ENCODE peak calls at places on chromosomes 13 and 19, in ten cellular contexts. G is stomach, F is fibroblast of pulmonary artery, C is esophagus squamous epithelium, A is brain microvascular endothelial cell, T is tibial nerve, Q is activated B cell treated with CpG ODN at 0.5 μM for 24 hours, O is pancreas, H is psoas muscle, D is heart left ventricle. L is an unnamed sample.

GRCh38 chr13:112974125-112974524 is 5.1 kb downstream of the MCF2L start:
- DNase-seq in G (no peak), C (no peak), A (no peak), T (no peak), H (peak), D (no peak), Q (no peak), O (no peak), F (no peak), L (peak)

GRCh38 chr13:21256351-21256761 is 79.9 kb downstream of the MRPL57 start:
- DNase-seq in H (no peak), Q (no peak), G (no peak), T (no peak), A (no peak), D (no peak), C (no peak), F (no peak), O (no peak), L (no peak)

GRCh38 chr19:19552811-19553210 is 14.7 kb downstream of the CILP2 start:
- DNase-seq in C (no peak), Q (no peak), H (no peak), O (no peak), D (no peak), T (no peak), A (peak), G (peak), F (peak), L (no peak)

GRCh38 chr19:42313096-42313839 is at the start of gene TMEM145:
- DNase-seq in O (peak), C (no peak), T (no peak), Q (no peak), A (no peak), D (no peak), G (peak), H (peak), F (peak), L (no peak)

GRCh38 chr13:41520699-41521630 is 63.6 kb downstream of the RGCC start:
- DNase-seq in G (no peak), T (no peak), C (no peak), A (no peak), D (no peak), O (no peak), F (no peak), Q (no peak), H (no peak), L (no peak)

GRCh38 chr19:20444202-20444885 is 121.2 kb downstream of the ZNF737 start:
- DNase-seq in G (no peak), C (no peak), D (no peak), F (no peak), T (no peak), A (no peak), Q (no peak), O (no peak), H (no peak), L (no peak)

GRCh38 chr19:17103177-17103576 is 27.6 kb downstream of the MYO9B start:
- DNase-seq in F (peak), A (peak), G (peak), H (no peak), C (no peak), Q (no peak), D (no peak), T (no peak), O (no peak), L (no peak)

GRCh38 chr13:100315522-100315921 is 226.6 kb downstream of the PCCA start:
- DNase-seq in D (no peak), O (no peak), A (no peak), H (no peak), G (no peak), F (no peak), Q (no peak), T (no peak), C (no peak), L (no peak)

GRCh38 chr19:15421726-15422260 is 3.0 kb upstream of the AKAP8L start:
- DNase-seq in T (no peak), F (no peak), D (peak), G (peak), A (no peak), H (peak), O (peak), Q (no peak), C (no peak), L (peak)

GRCh38 chr19:53157601-53158000 is 1.3 kb downstream of the ZNF347 start:
- DNase-seq in O (peak), D (peak), Q (no peak), C (no peak), F (peak), H (no peak), A (no peak), T (no peak), G (no peak), L (no peak)

GRCh38 chr19:52722062-52723005 is 12.5 kb downstream of the ZNF611 start:
- DNase-seq in O (no peak), Q (no peak), T (no peak), D (no peak), A (peak), H (no peak), C (no peak), F (peak), G (no peak), L (no peak)

GRCh38 chr19:3509566-3509989 is 3.5 kb downstream of the FZR1 start:
- DNase-seq in G (no peak), C (no peak), Q (no peak), T (no peak), D (no peak), H (no peak), F (peak), A (peak), O (no peak), L (no peak)

GRCh38 chr13:75705395-75705794 is 69.3 kb downstream of the LMO7 start:
- DNase-seq in Q (no peak), H (no peak), O (no peak), C (no peak), G (no peak), D (no peak), A (no peak), T (no peak), F (peak), L (no peak)

GRCh38 chr13:52006491-52007245 is 4.6 kb downstream of the ATP7B start:
- DNase-seq in T (no peak), Q (no peak), F (no peak), D (no peak), H (no peak), G (no peak), O (no peak), C (no peak), A (no peak), L (no peak)

GRCh38 chr13:52011690-52012511 is at the start of gene ALG11:
- DNase-seq in F (peak), O (peak), T (peak), A (peak), C (peak), Q (peak), H (peak), D (peak), G (peak), L (peak)

GRCh38 chr13:52012512-52012836 is 276 bp downstream of the ALG11 start:
- DNase-seq in G (no peak), D (no peak), H (no peak), A (no peak), F (no peak), C (no peak), O (no peak), Q (no peak), T (no peak), L (no peak)

GRCh38 chr13:52009985-52010384 is 1.3 kb downstream of the ATP7B start:
- DNase-seq in A (no peak), Q (no peak), C (no peak), O (no peak), G (no peak), H (no peak), T (no peak), D (no peak), F (no peak), L (no peak)

GRCh38 chr13:52010890-52011689 is at the start of gene ATP7B:
- DNase-seq in Q (no peak), H (peak), A (no peak), F (no peak), G (no peak), C (no peak), D (peak), T (no peak), O (peak), L (no peak)
- TF ChIP-seq CTCF in Q (no peak), H (peak), A (peak), F (peak), G (no peak), C (no peak), D (peak), T (no peak), O (no peak), L (peak)

GRCh38 chr13:60370343-60370742 is 26.7 kb upstream of the TDRD3 start:
- DNase-seq in F (no peak), C (no peak), O (no peak), G (no peak), T (no peak), A (no peak), Q (no peak), H (no peak), D (no peak), L (no peak)

GRCh38 chr13:60372141-60372540 is 24.9 kb upstream of the TDRD3 start:
- DNase-seq in G (peak), D (no peak), H (no peak), O (peak), F (no peak), A (no peak), T (no peak), Q (no peak), C (no peak), L (no peak)

GRCh38 chr13:60363288-60363687 is 33.7 kb upstream of the TDRD3 start:
- DNase-seq in G (no peak), T (no peak), O (no peak), Q (no peak), C (no peak), D (no peak), F (no peak), H (no peak), A (no peak), L (no peak)

GRCh38 chr13:60369242-60369641 is 27.8 kb upstream of the TDRD3 start:
- DNase-seq in G (no peak), T (no peak), C (no peak), H (no peak), O (no peak), A (no peak), D (no peak), Q (no peak), F (peak), L (no peak)
- TF ChIP-seq CTCF in G (no peak), T (peak), C (peak), H (peak), O (no peak), A (peak), D (no peak), Q (no peak), F (peak), L (peak)

DNA sequence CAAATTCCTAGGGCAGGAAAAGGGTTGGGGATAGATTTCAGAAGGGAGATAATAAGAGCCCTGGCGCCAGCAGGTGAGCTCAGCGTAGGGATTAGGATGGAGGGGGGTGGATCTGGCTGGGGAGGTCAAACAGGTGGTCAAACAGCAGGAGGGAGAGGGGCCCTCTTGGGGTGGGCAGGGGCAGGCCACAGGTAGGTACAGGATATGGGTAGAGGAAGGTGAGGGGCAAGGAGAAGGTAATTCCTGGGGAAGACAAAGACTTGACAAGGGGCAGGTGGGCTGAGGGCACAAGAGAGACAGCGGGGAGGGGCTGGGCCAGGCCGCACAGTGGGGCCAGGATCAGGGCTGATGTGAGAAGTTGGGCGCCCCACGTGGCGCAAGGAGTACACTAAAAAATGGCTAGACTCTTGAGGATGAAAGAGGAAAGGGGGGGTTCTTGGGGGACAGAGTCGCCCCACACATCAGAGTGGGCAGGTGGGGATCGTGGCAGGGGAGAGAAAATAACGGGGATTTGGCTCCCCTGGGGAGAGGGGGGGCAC is 713 bp downstream of the KRI1 start:
- DNase-seq in C (no peak), G (peak), T (no peak), H (peak), Q (no peak), F (peak), O (peak), D (no peak), A (peak), L (no peak)
- TF ChIP-seq CTCF in C (peak), G (no peak), T (no peak), H (no peak), Q (no peak), F (peak), O (no peak), D (no peak), A (peak), L (no peak)

DNA sequence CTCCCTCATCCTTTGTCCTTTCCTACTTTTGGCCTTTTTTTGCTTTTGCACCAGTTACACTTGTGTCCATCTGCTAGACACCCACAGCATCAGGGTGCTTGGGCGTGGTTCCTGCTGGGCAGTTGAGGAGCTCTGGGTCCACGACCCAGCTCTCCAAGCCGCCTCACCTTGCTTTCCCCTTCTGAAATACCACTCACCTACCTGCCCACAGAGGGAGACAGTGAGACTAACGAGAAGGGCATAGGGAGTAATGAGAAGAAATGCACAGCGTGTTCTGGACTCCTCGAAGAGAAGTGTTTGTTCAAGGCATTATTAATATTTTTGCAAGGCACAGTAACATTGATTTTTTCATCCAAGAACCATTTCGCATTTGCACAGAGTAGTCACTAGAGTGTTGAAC is 92.9 kb downstream of the DNAJC15 start:
- DNase-seq in A (no peak), Q (no peak), F (no peak), O (no peak), D (no peak), H (no peak), G (no peak), T (no peak), C (no peak), L (no peak)
- TF ChIP-seq CTCF in A (no peak), Q (no peak), F (no peak), O (no peak), D (no peak), H (no peak), G (no peak), T (no peak), C (no peak), L (no peak)

GRCh38 chr13:31538067-31539042 is 201.0 kb upstream of the RXFP2 start:
- DNase-seq in T (no peak), G (peak), O (peak), F (peak), D (no peak), A (peak), C (no peak), Q (no peak), H (no peak), L (no peak)
- TF ChIP-seq CTCF in T (peak), G (no peak), O (no peak), F (peak), D (peak), A (peak), C (peak), Q (no peak), H (peak), L (peak)

GRCh38 chr13:48975101-48975925 is at the start of gene FNDC3A:
- DNase-seq in C (no peak), G (peak), T (no peak), D (peak), F (peak), O (peak), Q (peak), A (peak), H (peak), L (peak)
- TF ChIP-seq CTCF in C (peak), G (no peak), T (peak), D (no peak), F (peak), O (no peak), Q (no peak), A (peak), H (no peak), L (peak)

GRCh38 chr19:38350883-38351282 is 15.3 kb downstream of the CATSPERG start:
- DNase-seq in G (no peak), T (no peak), Q (no peak), A (no peak), D (no peak), C (no peak), F (no peak), O (no peak), H (no peak), L (no peak)

GRCh38 chr19:38346837-38347236 is 11.2 kb downstream of the CATSPERG start:
- DNase-seq in H (no peak), D (no peak), T (no peak), G (no peak), Q (no peak), A (no peak), C (no peak), O (no peak), F (no peak), L (no peak)

GRCh38 chr19:38355728-38356725 is 18.3 kb upstream of the PSMD8 start:
- DNase-seq in Q (no peak), F (no peak), O (no peak), A (no peak), H (no peak), C (no peak), T (no peak), D (no peak), G (no peak), L (no peak)

DNA sequence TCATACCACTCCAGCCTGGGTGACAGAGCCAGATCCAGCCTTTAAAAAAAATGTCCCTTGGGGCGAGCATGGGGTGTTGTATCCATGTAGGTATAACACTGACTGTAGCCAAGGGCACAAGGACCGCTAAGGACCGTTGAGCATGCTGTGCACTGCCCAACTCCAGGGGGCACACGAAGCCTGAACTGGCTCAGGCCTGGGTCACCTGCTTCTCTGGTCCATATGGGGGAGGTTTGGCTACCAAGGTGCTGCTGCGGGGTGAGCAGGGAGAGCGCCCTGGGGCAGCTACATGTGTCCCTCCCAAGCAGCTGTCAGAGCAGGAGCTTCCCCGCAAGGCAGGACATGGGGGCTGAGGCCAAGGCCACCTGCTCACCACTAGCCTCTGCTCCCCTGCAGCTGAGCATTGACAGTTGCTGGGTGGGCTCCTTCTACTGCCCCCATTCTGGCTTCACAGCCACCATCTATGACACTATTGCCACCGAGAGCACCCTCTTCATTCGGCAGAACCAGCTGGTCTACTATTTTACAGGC is 16.3 kb downstream of the CATSPERG start:
- DNase-seq in O (no peak), Q (no peak), A (no peak), T (no peak), D (no peak), G (no peak), C (no peak), F (no peak), H (no peak), L (no peak)
- TF ChIP-seq CTCF in O (no peak), Q (no peak), A (no peak), T (no peak), D (no peak), G (no peak), C (no peak), F (no peak), H (no peak), L (no peak)

GRCh38 chr13:33799950-33800592 is 17.9 kb upstream of the RFC3 start:
- DNase-seq in D (no peak), C (no peak), T (no peak), F (peak), G (no peak), O (no peak), A (peak), Q (no peak), H (no peak), L (no peak)
- TF ChIP-seq CTCF in D (peak), C (no peak), T (peak), F (peak), G (no peak), O (no peak), A (peak), Q (no peak), H (peak), L (peak)

L was measured in left ventricle myocardium inferior.